ENCODE peak calls at places on chromosomes 2 and 18, in ten cellular contexts. N, G, R, X, Q, I, J, V, Y and T are unnamed samples.

GRCh38 chr2:207126724-207127314 is 38.9 kb downstream of the KLF7 start:
- DNase-seq in N (no peak), G (no peak), R (no peak), X (no peak), Q (peak; percentile 57), I (no peak), J (no peak), V (no peak), Y (no peak), T (no peak)

GRCh38 chr18:55489034-55489741 is 98.8 kb downstream of the TCF4 start:
- DNase-seq in N (no peak), G (no peak), R (no peak), X (no peak), Q (no peak), I (no peak), J (no peak), V (no peak), Y (no peak), T (no peak)

GRCh38 chr2:58195668-58196067 is 45.5 kb downstream of the FANCL start:
- DNase-seq in N (no peak), G (no peak), R (no peak), X (no peak), Q (peak; percentile 9), I (no peak), J (no peak), V (no peak), Y (no peak), T (no peak)

GRCh38 chr2:185676316-185676715 is 62.3 kb upstream of the FSIP2 start:
- DNase-seq in N (no peak), G (no peak), R (no peak), X (peak; percentile 43), Q (no peak), I (no peak), J (peak; percentile 51), V (no peak), Y (no peak), T (no peak)

GRCh38 chr2:189066037-189066436 is 91.9 kb downstream of the COL3A1 start:
- DNase-seq in N (no peak), G (no peak), R (no peak), X (no peak), Q (peak; percentile 21), I (no peak), J (peak; percentile 58), V (no peak), Y (no peak), T (no peak)

GRCh38 chr2:187993516-187993915 is 298.2 kb upstream of the GULP1 start:
- DNase-seq in N (no peak), G (no peak), R (no peak), X (no peak), Q (peak; percentile 5), I (no peak), J (no peak), V (no peak), Y (no peak), T (no peak)

GRCh38 chr2:218169757-218170546 is 3.2 kb upstream of the CXCR1 start:
- DNase-seq in N (no peak), G (no peak), R (no peak), X (no peak), Q (no peak), I (no peak), J (no peak), V (no peak), Y (no peak), T (no peak)

GRCh38 chr2:30236591-30237245 is 5.4 kb downstream of the LBH start:
- DNase-seq in N (no peak), G (no peak), R (no peak), X (no peak), Q (no peak), I (peak; percentile 61), J (no peak), V (no peak), Y (no peak), T (peak; percentile 20)

GRCh38 chr2:121519153-121519552 is 11.5 kb upstream of the RNU4ATAC start:
- DNase-seq in N (no peak), G (no peak), R (no peak), X (no peak), Q (no peak), I (no peak), J (no peak), V (no peak), Y (no peak), T (no peak)

GRCh38 chr2:124908411-124908810 is 883.3 kb downstream of the CNTNAP5 start:
- DNase-seq in N (no peak), G (no peak), R (no peak), X (peak; percentile 1), Q (peak; percentile 52), I (no peak), J (no peak), V (no peak), Y (no peak), T (no peak)

GRCh38 chr18:59276047-59276446 is 2.8 kb upstream of the RAX start:
- DNase-seq in N (no peak), G (no peak), R (no peak), X (no peak), Q (no peak), I (no peak), J (no peak), V (no peak), Y (no peak), T (no peak)

GRCh38 chr2:230920167-230920566 is 4.9 kb downstream of the GPR55 start:
- DNase-seq in N (no peak), G (no peak), R (no peak), X (no peak), Q (no peak), I (no peak), J (no peak), V (no peak), Y (no peak), T (peak; percentile 2)

GRCh38 chr18:64103979-64104378 is 44.9 kb downstream of the LINC00305 start:
- DNase-seq in N (no peak), G (no peak), R (no peak), X (no peak), Q (no peak), I (no peak), J (peak; percentile 37), V (no peak), Y (no peak), T (no peak)
- TF ChIP-seq CTCF in N (no peak), G (no peak), R (peak; percentile 25), X (peak; percentile 12), Q (no peak), I (no peak), J (peak; percentile 64), V (peak; percentile 18), Y (no peak), T (no peak)

GRCh38 chr18:23629444-23629946 is 33.2 kb downstream of the ANKRD29 start:
- DNase-seq in N (no peak), G (no peak), R (no peak), X (no peak), Q (no peak), I (no peak), J (peak; percentile 37), V (peak; percentile 61), Y (no peak), T (peak; percentile 62)
- TF ChIP-seq CTCF in N (no peak), G (no peak), R (no peak), X (no peak), Q (no peak), I (no peak), J (no peak), V (no peak), Y (no peak), T (no peak)

DNA sequence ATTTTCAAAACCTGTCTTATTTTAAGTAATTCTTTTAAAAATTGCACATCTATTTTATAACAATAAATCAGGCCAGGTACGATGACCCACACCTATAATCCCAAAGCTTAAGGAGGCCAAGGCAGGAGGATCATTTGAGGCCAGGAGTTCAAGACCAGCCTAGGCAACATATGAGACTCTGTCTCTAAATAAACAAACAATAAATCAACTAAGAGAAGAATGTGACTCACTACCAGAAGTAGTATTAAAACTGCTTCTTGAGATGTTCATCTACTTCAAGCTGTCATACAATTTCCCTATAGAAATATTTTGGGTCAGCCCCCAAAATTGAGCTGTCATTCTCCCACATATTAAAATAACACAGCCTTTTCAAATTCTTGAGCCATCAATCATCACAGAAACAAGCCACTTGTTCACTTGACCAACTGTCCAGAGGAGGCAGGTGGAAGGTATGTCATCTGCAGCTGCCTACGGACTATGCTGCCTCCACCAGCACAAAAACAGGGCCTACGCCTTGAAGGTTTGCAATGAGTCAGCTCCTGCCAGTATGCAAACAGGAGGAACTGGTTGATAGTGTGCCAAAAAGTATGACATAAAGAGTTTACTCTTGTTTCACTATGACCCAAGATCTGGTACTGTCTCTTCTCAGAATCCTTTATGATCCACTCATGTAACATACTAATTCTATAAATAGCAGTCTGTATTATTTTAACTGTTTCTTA is 33.6 kb downstream of the KIDINS220 start:
- DNase-seq in N (no peak), G (no peak), R (peak; percentile 50), X (peak; percentile 92), Q (peak; percentile 96), I (no peak), J (peak; percentile 99), V (peak; percentile 88), Y (peak; percentile 57), T (peak; percentile 62)
- TF ChIP-seq CTCF in N (no peak), G (no peak), R (no peak), X (peak; percentile 46), Q (peak; percentile 12), I (no peak), J (no peak), V (peak; percentile 22), Y (no peak), T (no peak)

GRCh38 chr18:4631239-4631638 is 176.1 kb upstream of the DLGAP1 start:
- DNase-seq in N (no peak), G (no peak), R (no peak), X (no peak), Q (no peak), I (no peak), J (no peak), V (no peak), Y (no peak), T (no peak)
- TF ChIP-seq CTCF in N (no peak), G (no peak), R (no peak), X (no peak), Q (no peak), I (no peak), J (no peak), V (no peak), Y (no peak), T (no peak)

GRCh38 chr2:239717706-239718105 is 307.4 kb downstream of the NDUFA10 start:
- DNase-seq in N (no peak), G (no peak), R (no peak), X (no peak), Q (no peak), I (no peak), J (no peak), V (no peak), Y (no peak), T (no peak)
- TF ChIP-seq CTCF in N (no peak), G (no peak), R (no peak), X (no peak), Q (no peak), I (no peak), J (no peak), V (no peak), Y (no peak), T (no peak)

DNA sequence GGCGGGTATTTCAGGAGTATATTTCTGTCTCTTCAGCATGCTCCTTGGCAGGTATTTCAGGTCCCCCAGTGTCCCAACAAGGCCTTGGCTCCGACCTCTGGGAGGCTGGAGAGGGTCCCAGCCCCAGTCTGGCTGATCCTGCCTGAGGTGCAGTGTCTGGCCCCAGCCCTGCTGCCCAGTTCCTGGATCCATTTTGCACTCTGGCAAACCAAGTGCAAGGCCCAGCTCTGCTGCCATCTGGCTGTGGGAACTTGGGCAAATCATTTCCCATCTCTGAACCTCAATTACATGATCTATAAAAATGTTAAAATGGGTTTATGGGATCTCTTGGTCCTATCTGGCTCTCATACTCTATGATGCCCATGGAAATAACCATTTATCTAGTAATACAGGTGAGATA is 63.6 kb downstream of the ZBTB7C start:
- DNase-seq in N (no peak), G (no peak), R (no peak), X (no peak), Q (peak; percentile 28), I (no peak), J (peak; percentile 26), V (no peak), Y (no peak), T (peak; percentile 51)
- TF ChIP-seq CTCF in N (peak; percentile 48), G (no peak), R (peak; percentile 63), X (peak; percentile 67), Q (peak; percentile 53), I (peak; percentile 38), J (peak; percentile 50), V (peak; percentile 34), Y (no peak), T (peak; percentile 27)